ENCODE peak calls at places on chromosomes 2 and 18, in five cellular contexts. One of them, this sample, is unnamed.

GRCh38 chr2:231332388-231332787 is 63.1 kb upstream of the B3GNT7 start:
- DNase-seq in heart right ventricle: no peak
- DNase-seq in DMS153: no peak
- DNase-seq in LHCN-M2: no peak
- DNase-seq in NT2/D1: no peak
- DNase-seq in this sample: no peak

GRCh38 chr2:164770421-164770916 is 71.2 kb downstream of the COBLL1 start:
- DNase-seq in heart right ventricle: no peak
- DNase-seq in DMS153: no peak
- DNase-seq in LHCN-M2: no peak
- DNase-seq in NT2/D1: no peak
- DNase-seq in this sample: no peak

GRCh38 chr2:46091004-46091403 is 206.2 kb upstream of the EPAS1 start:
- DNase-seq in heart right ventricle: no peak
- DNase-seq in DMS153: no peak
- DNase-seq in LHCN-M2: no peak
- DNase-seq in NT2/D1: no peak
- DNase-seq in this sample: no peak

GRCh38 chr2:9153589-9153988 is 53.0 kb upstream of the ASAP2 start:
- DNase-seq in heart right ventricle: no peak
- DNase-seq in DMS153: no peak
- DNase-seq in LHCN-M2: no peak
- DNase-seq in NT2/D1: no peak
- DNase-seq in this sample: no peak

GRCh38 chr2:232134939-232135338 is 173.4 kb downstream of the DIS3L2 start:
- DNase-seq in heart right ventricle: no peak
- DNase-seq in DMS153: no peak
- DNase-seq in LHCN-M2: no peak
- DNase-seq in NT2/D1: no peak
- DNase-seq in this sample: no peak

GRCh38 chr2:80086831-80087230 is 217.7 kb downstream of the LRRTM1 start:
- DNase-seq in heart right ventricle: no peak
- DNase-seq in DMS153: no peak
- DNase-seq in LHCN-M2: peak
- DNase-seq in NT2/D1: no peak
- DNase-seq in this sample: no peak

GRCh38 chr2:3079959-3080948 is 297.4 kb downstream of the EIPR1 start:
- DNase-seq in heart right ventricle: no peak
- DNase-seq in DMS153: no peak
- DNase-seq in LHCN-M2: no peak
- DNase-seq in NT2/D1: no peak
- DNase-seq in this sample: no peak

GRCh38 chr2:174596994-174597346 is 634 bp downstream of the WIPF1 start:
- DNase-seq in heart right ventricle: no peak
- DNase-seq in DMS153: no peak
- DNase-seq in LHCN-M2: no peak
- DNase-seq in NT2/D1: no peak
- DNase-seq in this sample: no peak

GRCh38 chr2:145158051-145158586 is 638.2 kb upstream of the ZEB2 start:
- DNase-seq in heart right ventricle: peak
- DNase-seq in DMS153: no peak
- DNase-seq in LHCN-M2: peak
- DNase-seq in NT2/D1: no peak
- DNase-seq in this sample: peak

GRCh38 chr2:171436307-171436706 is 2.3 kb downstream of the DCAF17 start:
- DNase-seq in heart right ventricle: no peak
- DNase-seq in DMS153: no peak
- DNase-seq in LHCN-M2: peak
- DNase-seq in NT2/D1: no peak
- DNase-seq in this sample: no peak

GRCh38 chr18:73891572-73892421 is 255.8 kb downstream of the FBXO15 start:
- DNase-seq in heart right ventricle: no peak
- DNase-seq in DMS153: no peak
- DNase-seq in LHCN-M2: no peak
- DNase-seq in NT2/D1: peak
- DNase-seq in this sample: no peak

GRCh38 chr2:188984126-188984525 is 10.0 kb downstream of the COL3A1 start:
- DNase-seq in heart right ventricle: no peak
- DNase-seq in DMS153: no peak
- DNase-seq in LHCN-M2: peak
- DNase-seq in NT2/D1: no peak
- DNase-seq in this sample: no peak

GRCh38 chr2:97992836-97993825 is 2.6 kb downstream of the TMEM131 start:
- DNase-seq in heart right ventricle: no peak
- DNase-seq in DMS153: no peak
- DNase-seq in LHCN-M2: peak
- DNase-seq in NT2/D1: no peak
- DNase-seq in this sample: no peak

GRCh38 chr2:240642061-240642805 is 17.0 kb downstream of the GPR35 start:
- DNase-seq in heart right ventricle: no peak
- DNase-seq in DMS153: no peak
- DNase-seq in LHCN-M2: no peak
- DNase-seq in NT2/D1: no peak
- DNase-seq in this sample: no peak

GRCh38 chr2:151379191-151379590 is 21.8 kb downstream of the TNFAIP6 start:
- DNase-seq in heart right ventricle: no peak
- DNase-seq in DMS153: no peak
- DNase-seq in LHCN-M2: peak
- DNase-seq in NT2/D1: no peak
- DNase-seq in this sample: no peak

GRCh38 chr2:191679818-191680600 is 2.1 kb downstream of the NABP1 start:
- DNase-seq in heart right ventricle: no peak
- DNase-seq in DMS153: no peak
- DNase-seq in LHCN-M2: peak
- DNase-seq in NT2/D1: no peak
- DNase-seq in this sample: no peak

GRCh38 chr18:6997802-6998201 is 119.8 kb downstream of the LAMA1 start:
- DNase-seq in heart right ventricle: no peak
- DNase-seq in DMS153: no peak
- DNase-seq in LHCN-M2: peak
- DNase-seq in NT2/D1: no peak
- DNase-seq in this sample: no peak

GRCh38 chr2:178891265-178891958 is 84.2 kb upstream of the TTN start:
- DNase-seq in heart right ventricle: no peak
- DNase-seq in DMS153: peak
- DNase-seq in LHCN-M2: peak
- DNase-seq in NT2/D1: peak
- DNase-seq in this sample: no peak

GRCh38 chr2:18626256-18626668 is 36.9 kb upstream of the NT5C1B start:
- DNase-seq in heart right ventricle: no peak
- DNase-seq in DMS153: no peak
- DNase-seq in LHCN-M2: peak
- DNase-seq in NT2/D1: no peak
- DNase-seq in this sample: no peak

GRCh38 chr2:230671117-230671516 is 41.5 kb upstream of the CAB39 start:
- DNase-seq in heart right ventricle: no peak
- DNase-seq in DMS153: no peak
- DNase-seq in LHCN-M2: peak
- DNase-seq in NT2/D1: no peak
- DNase-seq in this sample: no peak

GRCh38 chr2:224885836-224886547 is 156.3 kb downstream of the DOCK10 start:
- DNase-seq in heart right ventricle: no peak
- DNase-seq in DMS153: no peak
- DNase-seq in LHCN-M2: peak
- DNase-seq in NT2/D1: no peak
- DNase-seq in this sample: no peak

GRCh38 chr2:227374158-227374557 is 4.9 kb downstream of the TM4SF20 start:
- DNase-seq in heart right ventricle: no peak
- DNase-seq in DMS153: no peak
- DNase-seq in LHCN-M2: no peak
- DNase-seq in NT2/D1: no peak
- DNase-seq in this sample: no peak

GRCh38 chr18:5106730-5107129 is 90.3 kb downstream of the AKAIN1 start:
- DNase-seq in heart right ventricle: no peak
- DNase-seq in DMS153: no peak
- DNase-seq in LHCN-M2: no peak
- DNase-seq in NT2/D1: no peak
- DNase-seq in this sample: no peak

GRCh38 chr2:218991674-218992168 is 1.5 kb downstream of the CRYBA2 start:
- DNase-seq in heart right ventricle: no peak
- DNase-seq in DMS153: no peak
- DNase-seq in LHCN-M2: peak
- DNase-seq in NT2/D1: no peak
- DNase-seq in this sample: no peak

GRCh38 chr2:20254731-20255130 is 29.8 kb upstream of the SDC1 start:
- DNase-seq in heart right ventricle: no peak
- DNase-seq in DMS153: no peak
- DNase-seq in LHCN-M2: no peak
- DNase-seq in NT2/D1: no peak
- DNase-seq in this sample: no peak

GRCh38 chr2:191533693-191534175 is 144.2 kb upstream of the NABP1 start:
- DNase-seq in heart right ventricle: no peak
- DNase-seq in DMS153: no peak
- DNase-seq in LHCN-M2: no peak
- DNase-seq in NT2/D1: no peak
- DNase-seq in this sample: no peak

GRCh38 chr2:20609349-20609994 is 41.4 kb downstream of the HS1BP3 start:
- DNase-seq in heart right ventricle: no peak
- DNase-seq in DMS153: peak
- DNase-seq in LHCN-M2: peak
- DNase-seq in NT2/D1: no peak
- DNase-seq in this sample: peak

GRCh38 chr18:31774477-31774785 is 13.8 kb upstream of the SLC25A52 start:
- DNase-seq in heart right ventricle: no peak
- DNase-seq in DMS153: no peak
- DNase-seq in LHCN-M2: no peak
- DNase-seq in NT2/D1: no peak
- DNase-seq in this sample: no peak

GRCh38 chr2:134451347-134451630 is 197.4 kb downstream of the MGAT5 start:
- DNase-seq in heart right ventricle: no peak
- DNase-seq in DMS153: no peak
- DNase-seq in LHCN-M2: no peak
- DNase-seq in NT2/D1: no peak
- DNase-seq in this sample: no peak

This sample was measured in left colon.